ENCODE peak calls at places on chromosome 9, in five cellular contexts. One of them, this sample, is unnamed.

GRCh38 chr9:35380619-35381018 is 109.3 kb upstream of the RUSC2 start:
- DNase-seq in NCI-H446 treated with DMSO at 0.1 percent for 48 hours: no peak
- DNase-seq in SK-MEL-5: no peak
- DNase-seq in ELF-1: no peak
- DNase-seq in activated naive CD4-positive, alpha-beta T cell treated with anti-CD3 and anti-CD28 coated beads, Interleukin-2, amount 50 U/mL, for 16 hours: no peak
- DNase-seq in this sample: no peak

GRCh38 chr9:89603629-89604462 is 966 bp upstream of the GADD45G start:
- DNase-seq in NCI-H446 treated with DMSO at 0.1 percent for 48 hours: peak
- DNase-seq in SK-MEL-5: peak
- DNase-seq in ELF-1: peak
- DNase-seq in activated naive CD4-positive, alpha-beta T cell treated with anti-CD3 and anti-CD28 coated beads, Interleukin-2, amount 50 U/mL, for 16 hours: peak
- DNase-seq in this sample: peak

GRCh38 chr9:130712564-130713285 is 19.1 kb downstream of the EXOSC2 start:
- DNase-seq in NCI-H446 treated with DMSO at 0.1 percent for 48 hours: peak
- DNase-seq in SK-MEL-5: peak
- DNase-seq in ELF-1: peak
- DNase-seq in activated naive CD4-positive, alpha-beta T cell treated with anti-CD3 and anti-CD28 coated beads, Interleukin-2, amount 50 U/mL, for 16 hours: peak
- DNase-seq in this sample: peak

GRCh38 chr9:122126340-122127333 is 32.9 kb downstream of the NDUFA8 start:
- DNase-seq in NCI-H446 treated with DMSO at 0.1 percent for 48 hours: no peak
- DNase-seq in SK-MEL-5: no peak
- DNase-seq in ELF-1: peak
- DNase-seq in activated naive CD4-positive, alpha-beta T cell treated with anti-CD3 and anti-CD28 coated beads, Interleukin-2, amount 50 U/mL, for 16 hours: no peak
- DNase-seq in this sample: peak

GRCh38 chr9:93154293-93154903 is 20.3 kb upstream of the NINJ1 start:
- DNase-seq in NCI-H446 treated with DMSO at 0.1 percent for 48 hours: no peak
- DNase-seq in SK-MEL-5: peak
- DNase-seq in ELF-1: peak
- DNase-seq in activated naive CD4-positive, alpha-beta T cell treated with anti-CD3 and anti-CD28 coated beads, Interleukin-2, amount 50 U/mL, for 16 hours: no peak
- DNase-seq in this sample: no peak

GRCh38 chr9:114157516-114158176 is 2.3 kb downstream of the COL27A1 start:
- DNase-seq in NCI-H446 treated with DMSO at 0.1 percent for 48 hours: no peak
- DNase-seq in SK-MEL-5: no peak
- DNase-seq in ELF-1: no peak
- DNase-seq in activated naive CD4-positive, alpha-beta T cell treated with anti-CD3 and anti-CD28 coated beads, Interleukin-2, amount 50 U/mL, for 16 hours: no peak
- DNase-seq in this sample: no peak

GRCh38 chr9:77092536-77092935 is 73.1 kb downstream of the FOXB2 start:
- DNase-seq in NCI-H446 treated with DMSO at 0.1 percent for 48 hours: no peak
- DNase-seq in SK-MEL-5: no peak
- DNase-seq in ELF-1: peak
- DNase-seq in activated naive CD4-positive, alpha-beta T cell treated with anti-CD3 and anti-CD28 coated beads, Interleukin-2, amount 50 U/mL, for 16 hours: no peak
- DNase-seq in this sample: no peak

GRCh38 chr9:121566401-121567141 is 66.9 kb upstream of the GGTA1 start:
- DNase-seq in NCI-H446 treated with DMSO at 0.1 percent for 48 hours: peak
- DNase-seq in SK-MEL-5: no peak
- DNase-seq in ELF-1: no peak
- DNase-seq in activated naive CD4-positive, alpha-beta T cell treated with anti-CD3 and anti-CD28 coated beads, Interleukin-2, amount 50 U/mL, for 16 hours: no peak
- DNase-seq in this sample: peak

GRCh38 chr9:69174645-69175487 is 789 bp downstream of the TJP2 start:
- DNase-seq in NCI-H446 treated with DMSO at 0.1 percent for 48 hours: no peak
- DNase-seq in SK-MEL-5: peak
- DNase-seq in ELF-1: peak
- DNase-seq in activated naive CD4-positive, alpha-beta T cell treated with anti-CD3 and anti-CD28 coated beads, Interleukin-2, amount 50 U/mL, for 16 hours: peak
- DNase-seq in this sample: no peak

GRCh38 chr9:72384710-72385475 is 19.9 kb upstream of the ZFAND5 start:
- DNase-seq in NCI-H446 treated with DMSO at 0.1 percent for 48 hours: no peak
- DNase-seq in SK-MEL-5: peak
- DNase-seq in ELF-1: no peak
- DNase-seq in activated naive CD4-positive, alpha-beta T cell treated with anti-CD3 and anti-CD28 coated beads, Interleukin-2, amount 50 U/mL, for 16 hours: no peak
- DNase-seq in this sample: no peak

GRCh38 chr9:7974335-7975005 is 174.9 kb upstream of the DMAC1 start:
- DNase-seq in NCI-H446 treated with DMSO at 0.1 percent for 48 hours: no peak
- DNase-seq in SK-MEL-5: no peak
- DNase-seq in ELF-1: no peak
- DNase-seq in activated naive CD4-positive, alpha-beta T cell treated with anti-CD3 and anti-CD28 coated beads, Interleukin-2, amount 50 U/mL, for 16 hours: no peak
- DNase-seq in this sample: no peak

GRCh38 chr9:2015581-2016410 is 649 bp downstream of the SMARCA2 start:
- DNase-seq in NCI-H446 treated with DMSO at 0.1 percent for 48 hours: no peak
- DNase-seq in SK-MEL-5: peak
- DNase-seq in ELF-1: peak
- DNase-seq in activated naive CD4-positive, alpha-beta T cell treated with anti-CD3 and anti-CD28 coated beads, Interleukin-2, amount 50 U/mL, for 16 hours: peak
- DNase-seq in this sample: peak

GRCh38 chr9:110942522-110942921 is 95.7 kb downstream of the LPAR1 start:
- DNase-seq in NCI-H446 treated with DMSO at 0.1 percent for 48 hours: no peak
- DNase-seq in SK-MEL-5: no peak
- DNase-seq in ELF-1: peak
- DNase-seq in activated naive CD4-positive, alpha-beta T cell treated with anti-CD3 and anti-CD28 coated beads, Interleukin-2, amount 50 U/mL, for 16 hours: no peak
- DNase-seq in this sample: no peak

This sample was measured in anterior cingulate cortex.